ENCODE peak calls at places on chromosomes 3 and 15, in seven cellular contexts. Y is IMR-90, W is neuronal stem cell, U is H9, V is mesendoderm, Q is mesenchymal stem cell, S is H1. I is an unnamed sample.

GRCh38 chr3:45782381-45782780 is 14.0 kb downstream of the SLC6A20 start:
- DNase-seq in Y (no peak), W (no peak), U (no peak), V (no peak), Q (no peak), S (no peak), I (no peak)

GRCh38 chr3:161310649-161311423 is 60.5 kb downstream of the SPTSSB start:
- DNase-seq in Y (no peak), W (no peak), U (no peak), V (no peak), Q (no peak), S (no peak), I (no peak)

GRCh38 chr3:156516284-156516683 is 38.6 kb downstream of the SSR3 start:
- DNase-seq in Y (no peak), W (no peak), U (no peak), V (no peak), Q (no peak), S (no peak), I (no peak)

GRCh38 chr3:153458881-153459280 is 296.9 kb downstream of the RAP2B start:
- DNase-seq in Y (no peak), W (no peak), U (no peak), V (no peak), Q (no peak), S (no peak), I (no peak)

GRCh38 chr3:60708191-60708975 is 542.9 kb downstream of the FHIT start:
- DNase-seq in Y (peak; percentile 75), W (no peak), U (no peak), V (no peak), Q (peak; percentile 76), S (no peak), I (no peak)

GRCh38 chr3:190562866-190563525 is 49.1 kb downstream of the IL1RAP start:
- DNase-seq in Y (no peak), W (no peak), U (no peak), V (no peak), Q (peak; percentile 43), S (no peak), I (peak; percentile 95)

GRCh38 chr15:74428970-74429783 is 4.6 kb downstream of the SEMA7A start:
- DNase-seq in Y (no peak), W (no peak), U (no peak), V (no peak), Q (no peak), S (no peak), I (no peak)

GRCh38 chr15:70281811-70282307 is 184.1 kb upstream of the TLE3 start:
- DNase-seq in Y (peak; percentile 66), W (no peak), U (no peak), V (no peak), Q (peak; percentile 28), S (no peak), I (no peak)

GRCh38 chr15:43218908-43219706 is 1.7 kb downstream of the EPB42 start:
- DNase-seq in Y (peak; percentile 18), W (peak; percentile 44), U (peak; percentile 86), V (peak; percentile 88), Q (peak; percentile 28), S (peak; percentile 77), I (peak; percentile 12)

GRCh38 chr15:92500023-92500630 is 106.4 kb downstream of the ST8SIA2 start:
- DNase-seq in Y (no peak), W (no peak), U (no peak), V (peak; percentile 91), Q (no peak), S (peak; percentile 26), I (no peak)

GRCh38 chr3:177914224-177914623 is 622.0 kb upstream of the KCNMB2 start:
- DNase-seq in Y (no peak), W (no peak), U (no peak), V (no peak), Q (no peak), S (no peak), I (no peak)

GRCh38 chr15:23561914-23562313 is 3.6 kb upstream of the MKRN3 start:
- DNase-seq in Y (no peak), W (no peak), U (no peak), V (no peak), Q (no peak), S (no peak), I (no peak)

GRCh38 chr3:38438421-38438820 is 15.3 kb upstream of the ACVR2B start:
- DNase-seq in Y (peak; percentile 22), W (no peak), U (no peak), V (no peak), Q (no peak), S (no peak), I (no peak)

GRCh38 chr15:45185069-45185779 is 2.5 kb downstream of the SHF start:
- DNase-seq in Y (no peak), W (no peak), U (no peak), V (no peak), Q (no peak), S (no peak), I (peak; percentile 88)

GRCh38 chr3:112397529-112397928 is 64.6 kb downstream of the CD200 start:
- DNase-seq in Y (no peak), W (no peak), U (no peak), V (peak; percentile 58), Q (no peak), S (no peak), I (no peak)

GRCh38 chr15:64017082-64017588 is 29.1 kb downstream of the DAPK2 start:
- DNase-seq in Y (peak; percentile 49), W (no peak), U (no peak), V (no peak), Q (no peak), S (no peak), I (peak; percentile 48)

GRCh38 chr3:116394365-116394764 is 50.9 kb downstream of the LSAMP start:
- DNase-seq in Y (no peak), W (no peak), U (no peak), V (no peak), Q (no peak), S (no peak), I (no peak)

GRCh38 chr3:128714887-128715496 is 11.0 kb upstream of the RAB7A start:
- DNase-seq in Y (no peak), W (no peak), U (no peak), V (no peak), Q (no peak), S (no peak), I (no peak)

GRCh38 chr3:142794510-142794909 is 70.7 kb downstream of the TRPC1 start:
- DNase-seq in Y (no peak), W (no peak), U (no peak), V (peak; percentile 34), Q (no peak), S (no peak), I (no peak)

GRCh38 chr3:127959873-127960272 is 44.8 kb downstream of the KBTBD12 start:
- DNase-seq in Y (peak; percentile 4), W (peak; percentile 20), U (peak; percentile 64), V (peak; percentile 74), Q (peak; percentile 30), S (peak; percentile 59), I (peak; percentile 6)

GRCh38 chr3:172153335-172153861 is 114.0 kb downstream of the FNDC3B start:
- DNase-seq in Y (peak; percentile 99), W (no peak), U (no peak), V (peak; percentile 60), Q (peak; percentile 99), S (no peak), I (peak; percentile 87)

GRCh38 chr3:20878676-20879075 is 692.7 kb upstream of the SGO1 start:
- DNase-seq in Y (no peak), W (no peak), U (no peak), V (no peak), Q (no peak), S (no peak), I (no peak)

GRCh38 chr3:77081240-77081661 is 41.4 kb downstream of the ROBO2 start:
- DNase-seq in Y (peak; percentile 67), W (no peak), U (no peak), V (no peak), Q (no peak), S (no peak), I (no peak)

GRCh38 chr3:25587526-25587925 is 77.2 kb downstream of the TOP2B start:
- DNase-seq in Y (no peak), W (no peak), U (no peak), V (no peak), Q (peak; percentile 94), S (no peak), I (peak; percentile 28)

GRCh38 chr3:175386630-175387029 is 527.5 kb downstream of the NAALADL2 start:
- DNase-seq in Y (peak; percentile 95), W (no peak), U (no peak), V (peak; percentile 61), Q (peak; percentile 90), S (no peak), I (peak; percentile 74)

GRCh38 chr3:139585820-139586219 is 46.3 kb upstream of the RBP1 start:
- DNase-seq in Y (no peak), W (no peak), U (no peak), V (no peak), Q (no peak), S (no peak), I (no peak)
- H3K23ac ChIP-seq in Y (no peak overlapping the region), W (no peak overlapping the region), U (no peak overlapping the region), V (no peak overlapping the region), Q (no peak overlapping the region), S (no peak overlapping the region), I (no peak overlapping the region)

DNA sequence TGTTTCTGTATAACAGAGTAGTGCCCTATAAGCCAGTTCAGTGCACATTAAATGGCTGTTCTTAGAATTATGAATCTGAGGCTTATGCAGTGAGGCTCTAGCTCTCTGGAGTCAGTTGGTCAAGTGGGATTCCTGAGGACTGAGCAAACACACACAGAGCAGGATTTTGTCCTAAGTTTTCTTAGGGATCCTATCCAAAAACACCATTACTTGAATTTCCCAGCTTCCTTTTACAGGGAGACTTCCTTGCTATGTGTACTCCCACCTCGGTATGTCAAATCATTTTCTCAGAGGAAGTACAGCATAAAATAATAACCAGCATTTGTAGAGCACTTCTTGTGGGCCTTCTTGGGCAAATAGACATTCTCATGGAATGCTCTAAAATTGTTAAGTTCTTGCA is 63.1 kb upstream of the GOLGA6B start:
- DNase-seq in Y (peak; percentile 81), W (no peak), U (no peak), V (no peak), Q (peak; percentile 37), S (no peak), I (no peak)
- H3K23ac ChIP-seq in Y (peak overlapping the region; percentile 12), W (no peak overlapping the region), U (no peak overlapping the region), V (no peak overlapping the region), Q (no peak overlapping the region), S (no peak overlapping the region), I (no peak overlapping the region)

DNA sequence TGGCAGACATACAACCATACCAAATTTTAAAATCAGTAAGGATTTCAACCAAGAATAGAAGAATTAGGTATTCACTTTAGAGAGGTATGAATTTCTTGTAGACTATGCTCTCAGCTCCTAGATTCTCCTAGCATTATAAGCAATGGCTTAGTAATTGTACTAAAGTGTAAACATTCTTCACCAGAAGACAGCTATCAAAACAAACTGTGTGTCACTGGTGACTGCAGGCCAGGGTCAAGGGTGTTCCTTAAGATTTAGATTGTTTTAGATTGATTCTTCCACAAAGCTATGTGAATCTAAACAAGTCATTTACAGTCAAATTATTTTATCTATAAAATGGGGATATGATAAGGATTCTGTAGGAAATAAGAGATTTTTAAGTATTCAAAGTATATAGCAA is 23.1 kb upstream of the GP5 start:
- DNase-seq in Y (peak; percentile 87), W (no peak), U (no peak), V (no peak), Q (peak; percentile 78), S (no peak), I (no peak)
- H3K23ac ChIP-seq in Y (no peak overlapping the region), W (no peak overlapping the region), U (no peak overlapping the region), V (no peak overlapping the region), Q (no peak overlapping the region), S (no peak overlapping the region), I (no peak overlapping the region)

DNA sequence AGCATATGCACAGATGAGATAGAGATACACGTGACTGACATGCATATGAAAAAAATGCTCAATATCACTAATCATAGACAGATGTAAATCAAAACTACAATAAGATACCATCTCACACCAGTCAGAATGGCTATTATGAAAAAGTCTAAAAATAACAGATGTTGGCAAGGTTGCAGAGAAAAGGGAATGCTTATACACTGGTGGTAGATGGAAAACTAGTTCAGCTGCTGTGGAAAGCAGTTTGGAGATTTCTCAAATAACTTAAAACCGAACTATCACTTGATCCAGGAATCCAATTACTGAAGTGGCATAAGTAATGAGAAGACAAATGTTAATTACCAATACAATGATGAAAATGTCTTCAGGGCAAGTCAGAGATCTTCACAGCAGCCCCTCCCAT is 71.3 kb upstream of the PLSCR4 start:
- DNase-seq in Y (no peak), W (no peak), U (no peak), V (no peak), Q (no peak), S (no peak), I (no peak)
- H3K23ac ChIP-seq in Y (no peak overlapping the region), W (no peak overlapping the region), U (no peak overlapping the region), V (no peak overlapping the region), Q (no peak overlapping the region), S (no peak overlapping the region), I (no peak overlapping the region)

I was measured in trophoblast cell.